ENCODE peak calls at places on chromosomes 11 and 22, in seven cellular contexts. S is AG09319, Z is neural crest cell, E is AG09309, F is brain microvascular endothelial cell, O is NB4, Y is activated B cell treated with CpG ODN at 0.5 μM for 24 hours. C is an unnamed sample.

GRCh38 chr22:46028069-46028991 is 51.4 kb upstream of the WNT7B start:
- DNase-seq in E (no peak), Y (no peak), S (no peak), O (no peak), Z (no peak), F (no peak), C (no peak)

GRCh38 chr11:7500251-7500650 is 13.5 kb upstream of the PPFIBP2 start:
- DNase-seq in O (no peak), Y (no peak), F (no peak), Z (no peak), E (no peak), S (no peak), C (no peak)

GRCh38 chr11:88151866-88152265 is 23.4 kb downstream of the RAB38 start:
- DNase-seq in F (no peak), E (no peak), Z (no peak), Y (no peak), O (no peak), S (no peak), C (no peak)

GRCh38 chr11:19913893-19914249 is 201.2 kb downstream of the NAV2 start:
- DNase-seq in E (no peak), F (no peak), Z (no peak), Y (no peak), O (no peak), S (no peak), C (no peak)

GRCh38 chr11:103274025-103274424 is 164.8 kb downstream of the DYNC2H1 start:
- DNase-seq in Z (no peak), E (no peak), F (no peak), O (no peak), S (no peak), Y (no peak), C (no peak)

GRCh38 chr11:114284021-114284420 is 12.2 kb upstream of the NNMT start:
- DNase-seq in Z (no peak), O (no peak), Y (no peak), S (no peak), E (no peak), F (no peak), C (no peak)

GRCh38 chr11:67406969-67407699 is 3.3 kb downstream of the TBC1D10C start:
- DNase-seq in F (no peak), O (no peak), Y (no peak), E (no peak), S (no peak), Z (no peak), C (no peak)

GRCh38 chr22:31339148-31339832 is 6.9 kb downstream of the PATZ1 start:
- DNase-seq in Z (no peak), O (no peak), S (no peak), Y (no peak), E (no peak), F (no peak), C (no peak)

GRCh38 chr11:61516675-61517516 is 8.3 kb downstream of the LRRC10B start:
- DNase-seq in Z (peak), E (no peak), Y (peak), O (peak), F (peak), S (no peak), C (peak)

GRCh38 chr11:11141019-11141418 is 212.0 kb downstream of the CSNK2A3 start:
- DNase-seq in F (no peak), E (no peak), Y (no peak), O (no peak), S (no peak), Z (no peak), C (no peak)

GRCh38 chr11:132062541-132062940 is 692.1 kb downstream of the NTM start:
- DNase-seq in O (no peak), F (no peak), Y (no peak), E (no peak), S (no peak), Z (no peak), C (no peak)

GRCh38 chr11:70712471-70712870 is 314.1 kb downstream of the CTTN start:
- DNase-seq in Z (no peak), O (no peak), S (no peak), F (no peak), Y (no peak), E (no peak), C (no peak)

GRCh38 chr22:32697331-32697995 is 104.0 kb upstream of the TIMP3 start:
- DNase-seq in E (no peak), F (no peak), Y (no peak), Z (no peak), S (no peak), O (no peak), C (no peak)

GRCh38 chr11:38123673-38124072 is 1525.6 kb upstream of the RAG2 start:
- DNase-seq in Y (no peak), O (no peak), E (no peak), F (no peak), S (no peak), Z (no peak), C (no peak)

GRCh38 chr11:94128171-94128745 is 383 bp upstream of the PANX1 start:
- DNase-seq in S (no peak), Z (no peak), E (no peak), Y (peak), F (no peak), O (no peak), C (peak)

GRCh38 chr22:47449508-47450270 is 687.2 kb downstream of the TBC1D22A start:
- DNase-seq in Y (no peak), O (no peak), S (no peak), F (no peak), E (no peak), Z (no peak), C (no peak)

GRCh38 chr22:47448231-47449035 is 686.0 kb downstream of the TBC1D22A start:
- DNase-seq in Y (no peak), F (no peak), E (no peak), Z (no peak), S (no peak), O (no peak), C (no peak)

GRCh38 chr22:47450876-47451475 is 688.5 kb downstream of the TBC1D22A start:
- DNase-seq in F (no peak), Y (no peak), S (no peak), Z (no peak), O (no peak), E (no peak), C (no peak)

GRCh38 chr22:47453049-47453448 is 690.6 kb downstream of the TBC1D22A start:
- DNase-seq in Y (no peak), E (no peak), S (no peak), Z (no peak), F (no peak), O (no peak), C (no peak)

DNA sequence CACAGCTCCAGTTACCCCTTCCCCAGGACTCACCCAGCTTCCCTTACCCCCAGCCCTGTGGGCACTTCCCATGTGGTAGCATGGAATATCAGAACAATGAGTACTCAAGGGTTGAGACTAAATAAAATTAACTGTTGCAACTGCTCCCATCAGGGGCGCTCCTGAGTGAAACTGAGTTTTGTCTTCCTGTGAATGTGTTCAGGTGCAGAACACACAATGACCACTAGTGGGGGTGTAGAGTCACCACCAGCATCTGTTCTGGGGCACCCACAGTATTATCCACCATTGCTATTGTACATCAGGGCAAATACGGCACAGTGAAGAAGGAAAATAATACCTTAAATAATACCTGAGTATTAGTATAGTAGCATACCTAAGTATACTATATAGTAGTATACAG is 689.7 kb downstream of the TBC1D22A start:
- DNase-seq in Z (no peak), Y (no peak), F (no peak), O (peak), E (no peak), S (no peak), C (no peak)
- TF ChIP-seq CTCF in Z (peak), Y (no peak), F (peak), O (peak), E (peak), S (no peak), C (peak)

GRCh38 chr22:48624401-48624800 is 1203.3 kb downstream of the BRD1 start:
- DNase-seq in S (no peak), E (no peak), F (no peak), O (no peak), Z (no peak), Y (no peak), C (no peak)

GRCh38 chr22:48627966-48628365 is 1199.7 kb downstream of the BRD1 start:
- DNase-seq in Y (no peak), Z (no peak), O (no peak), F (no peak), E (no peak), S (no peak), C (no peak)

GRCh38 chr22:48629631-48630443 is 1197.8 kb downstream of the BRD1 start:
- DNase-seq in S (no peak), Y (no peak), F (no peak), O (no peak), Z (no peak), E (no peak), C (no peak)

GRCh38 chr22:48628891-48629559 is 1198.6 kb downstream of the BRD1 start:
- DNase-seq in O (no peak), S (no peak), Z (no peak), F (no peak), E (no peak), Y (no peak), C (no peak)

DNA sequence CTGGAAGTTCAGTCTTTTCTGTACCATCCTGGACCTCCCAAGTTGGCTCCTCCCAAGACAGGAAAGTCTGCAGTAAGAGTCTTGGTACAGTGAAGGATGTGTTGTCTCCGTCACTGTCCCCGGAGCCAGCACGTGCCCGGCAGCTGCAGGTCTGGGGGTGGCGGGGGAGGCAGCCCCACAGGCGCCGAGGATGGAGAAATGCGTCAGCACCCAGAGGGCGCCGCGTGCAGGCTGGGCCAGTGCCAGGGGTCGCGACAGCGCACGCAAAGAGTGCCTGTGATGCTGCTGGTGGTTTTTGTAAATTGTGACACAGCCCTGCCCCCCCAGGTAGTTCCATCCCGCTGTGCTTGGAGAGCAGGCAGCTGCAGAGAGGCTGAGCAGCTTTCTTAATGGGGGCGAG is 1200.5 kb downstream of the BRD1 start:
- DNase-seq in Y (no peak), O (peak), E (no peak), Z (no peak), F (no peak), S (no peak), C (no peak)
- TF ChIP-seq CTCF in Y (no peak), O (no peak), E (no peak), Z (no peak), F (no peak), S (no peak), C (no peak)

GRCh38 chr11:2266586-2267305 is 3.6 kb downstream of the ASCL2 start:
- DNase-seq in Y (no peak), F (no peak), S (no peak), Z (no peak), O (no peak), E (no peak), C (no peak)
- TF ChIP-seq CTCF in Y (no peak), F (no peak), S (no peak), Z (no peak), O (no peak), E (no peak), C (no peak)

GRCh38 chr11:33735426-33736147 is 636 bp downstream of the CD59 start:
- DNase-seq in F (no peak), S (no peak), Z (no peak), E (no peak), O (peak), Y (peak), C (peak)
- TF ChIP-seq CTCF in F (no peak), S (no peak), Z (peak), E (no peak), O (no peak), Y (no peak), C (no peak)